ENCODE peak calls at places on chromosomes 16 and 17, in eight cellular contexts. D, Q, R, J, F, T, H and V are unnamed samples.

GRCh38 chr17:35185849-35186248 is 8.3 kb downstream of the SLC35G3 start:
- DNase-seq in D (no peak), Q (no peak), R (no peak), J (no peak), F (no peak), T (no peak), H (no peak), V (no peak)

GRCh38 chr17:74116087-74116717 is 87.3 kb upstream of the RPL38 start:
- DNase-seq in D (no peak), Q (no peak), R (no peak), J (no peak), F (no peak), T (no peak), H (no peak), V (no peak)

GRCh38 chr16:35298460-35299243 is 1839.2 kb downstream of the TP53TG3F start:
- DNase-seq in D (no peak), Q (no peak), R (no peak), J (no peak), F (peak; percentile 87), T (no peak), H (no peak), V (no peak)

GRCh38 chr17:52035336-52035915 is 123.1 kb downstream of the CA10 start:
- DNase-seq in D (no peak), Q (no peak), R (no peak), J (no peak), F (no peak), T (no peak), H (no peak), V (no peak)

GRCh38 chr16:80260906-80261311 is 279.9 kb upstream of the DYNLRB2 start:
- DNase-seq in D (no peak), Q (no peak), R (no peak), J (no peak), F (no peak), T (no peak), H (no peak), V (no peak)

GRCh38 chr17:80279895-80280294 is 19.2 kb downstream of the RNF213 start:
- DNase-seq in D (no peak), Q (no peak), R (peak; percentile 80), J (no peak), F (no peak), T (no peak), H (peak; percentile 84), V (no peak)

GRCh38 chr16:5604770-5605169 is 507.2 kb upstream of the EEF2KMT start:
- DNase-seq in D (no peak), Q (no peak), R (no peak), J (peak; percentile 8), F (no peak), T (no peak), H (no peak), V (no peak)

GRCh38 chr17:13646411-13646810 is 44.7 kb upstream of the HS3ST3A1 start:
- DNase-seq in D (no peak), Q (no peak), R (no peak), J (no peak), F (no peak), T (no peak), H (no peak), V (no peak)

GRCh38 chr17:35313875-35314409 is 59.5 kb downstream of the SLFN11 start:
- DNase-seq in D (no peak), Q (no peak), R (peak; percentile 73), J (no peak), F (no peak), T (peak; percentile 28), H (peak; percentile 26), V (peak; percentile 87)

GRCh38 chr16:75252946-75253911 is 1.8 kb upstream of the BCAR1 start:
- DNase-seq in D (no peak), Q (no peak), R (peak; percentile 32), J (no peak), F (no peak), T (peak; percentile 36), H (peak; percentile 68), V (no peak)

GRCh38 chr17:73430848-73431247 is 119.0 kb upstream of the CDC42EP4 start:
- DNase-seq in D (no peak), Q (no peak), R (peak; percentile 50), J (no peak), F (no peak), T (no peak), H (no peak), V (no peak)

GRCh38 chr17:30551666-30552339 is 74.6 kb downstream of the GOSR1 start:
- DNase-seq in D (no peak), Q (no peak), R (no peak), J (no peak), F (no peak), T (no peak), H (no peak), V (peak; percentile 62)

GRCh38 chr17:9472094-9472493 is 103.5 kb downstream of the STX8 start:
- DNase-seq in D (no peak), Q (no peak), R (no peak), J (no peak), F (no peak), T (no peak), H (no peak), V (no peak)

GRCh38 chr16:67490330-67491096 is 7.2 kb upstream of the AGRP start:
- DNase-seq in D (no peak), Q (no peak), R (no peak), J (no peak), F (no peak), T (no peak), H (no peak), V (no peak)

GRCh38 chr16:24511174-24511573 is 28.2 kb upstream of the RBBP6 start:
- DNase-seq in D (no peak), Q (no peak), R (no peak), J (no peak), F (no peak), T (no peak), H (no peak), V (no peak)

GRCh38 chr17:75959046-75959838 is 18.4 kb upstream of the FBF1 start:
- DNase-seq in D (no peak), Q (no peak), R (no peak), J (no peak), F (no peak), T (no peak), H (no peak), V (no peak)

GRCh38 chr16:27547134-27547533 is 2.6 kb downstream of the GTF3C1 start:
- DNase-seq in D (no peak), Q (no peak), R (peak; percentile 37), J (no peak), F (no peak), T (no peak), H (peak; percentile 34), V (peak; percentile 23)

GRCh38 chr17:32541640-32542039 is 54.8 kb downstream of the CDK5R1 start:
- DNase-seq in D (no peak), Q (no peak), R (no peak), J (no peak), F (no peak), T (no peak), H (no peak), V (no peak)

GRCh38 chr17:43984521-43984920 is 19.9 kb upstream of the NAGS start:
- DNase-seq in D (no peak), Q (no peak), R (no peak), J (no peak), F (no peak), T (no peak), H (no peak), V (no peak)

GRCh38 chr17:63120406-63120805 is 154.4 kb downstream of the TANC2 start:
- DNase-seq in D (no peak), Q (no peak), R (peak; percentile 23), J (no peak), F (no peak), T (no peak), H (no peak), V (no peak)

GRCh38 chr16:79047337-79047736 is 553.2 kb downstream of the MAF start:
- DNase-seq in D (no peak), Q (no peak), R (no peak), J (no peak), F (no peak), T (no peak), H (no peak), V (no peak)

GRCh38 chr17:37493249-37494027 is 3.7 kb downstream of the DUSP14 start:
- DNase-seq in D (no peak), Q (no peak), R (no peak), J (peak; percentile 8), F (no peak), T (no peak), H (no peak), V (no peak)

GRCh38 chr17:63834431-63835166 is 7.1 kb upstream of the FTSJ3 start:
- DNase-seq in D (peak; percentile 60), Q (peak; percentile 33), R (no peak), J (peak; percentile 83), F (no peak), T (peak; percentile 80), H (no peak), V (no peak)

GRCh38 chr16:88633684-88634140 is 4.7 kb upstream of the IL17C start:
- DNase-seq in D (no peak), Q (no peak), R (peak; percentile 40), J (no peak), F (no peak), T (no peak), H (no peak), V (no peak)

GRCh38 chr17:16304832-16305231 is 48.4 kb downstream of the CENPV start:
- DNase-seq in D (no peak), Q (no peak), R (no peak), J (no peak), F (no peak), T (no peak), H (no peak), V (no peak)
- TF ChIP-seq CTCF in D (no peak), Q (no peak), R (peak; percentile 22), J (peak; percentile 51), F (no peak), T (no peak), H (no peak), V (no peak)

DNA sequence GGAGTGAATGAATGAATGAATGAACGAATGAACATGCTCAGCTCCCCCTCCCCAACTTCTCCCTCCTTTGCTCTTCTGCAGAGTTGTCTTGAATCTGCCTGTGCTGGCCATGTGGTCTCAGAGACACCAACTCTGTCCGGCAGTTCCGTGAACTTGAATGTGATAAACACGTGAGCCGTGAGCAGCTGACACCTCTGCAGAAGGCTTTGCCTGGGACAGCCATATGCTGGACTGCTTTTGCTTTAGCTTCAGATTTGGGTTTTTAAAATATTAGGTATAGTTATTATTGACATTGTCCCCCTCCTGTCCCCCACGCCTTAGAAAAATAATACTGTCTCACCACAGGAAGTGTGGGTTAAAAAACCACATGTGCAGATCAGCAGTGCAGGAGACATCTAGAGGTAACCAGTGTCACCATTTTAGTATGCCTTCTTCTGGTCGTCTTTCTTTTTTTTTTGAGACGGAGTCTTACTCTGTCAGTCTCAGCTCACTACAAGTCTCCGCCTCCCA is 83.8 kb downstream of the ABCC1 start:
- DNase-seq in D (no peak), Q (no peak), R (no peak), J (no peak), F (no peak), T (no peak), H (no peak), V (no peak)
- H3K4me3 ChIP-seq in D (no peak overlapping the region), Q (no peak overlapping the region), R (no peak overlapping the region), J (no peak overlapping the region), F (no peak overlapping the region), T (no peak overlapping the region), H (no peak overlapping the region), V (no peak overlapping the region)

GRCh38 chr16:30609928-30610839 is at the start of gene ZNF689:
- DNase-seq in D (peak; percentile 95), Q (peak; percentile 99), R (peak; percentile 94), J (peak; percentile 97), F (peak; percentile 100), T (peak; percentile 94), H (peak; percentile 97), V (peak; percentile 99)
- TF ChIP-seq POLR2A in D (peak; percentile 48), Q (no peak), R (no peak), J (no peak), F (no peak), T (no peak), H (peak; percentile 43), V (no peak)

GRCh38 chr16:20741555-20742285 is at the start of gene THUMPD1:
- DNase-seq in D (peak; percentile 93), Q (peak; percentile 96), R (peak; percentile 97), J (peak; percentile 92), F (peak; percentile 99), T (peak; percentile 97), H (peak; percentile 97), V (peak; percentile 94)
- TF ChIP-seq CTCF in D (peak; percentile 30), Q (peak; percentile 39), R (no peak), J (peak; percentile 14), F (peak; percentile 30), T (peak; percentile 23), H (no peak), V (no peak)